ENCODE peak calls at places on chromosome X, in seven cellular contexts. I is Peyer's patch, G is K562, C is heart left ventricle, W is tibial nerve, U is breast epithelium, S is spleen. F is an unnamed sample.

GRCh38 chrX:46575586-46575985 is 2.0 kb downstream of the CHST7 start:
- DNase-seq in I (no peak), G (no peak), C (no peak), W (no peak), U (no peak), S (no peak), F (no peak)

GRCh38 chrX:20693071-20693470 is 426.4 kb upstream of the RPS6KA3 start:
- DNase-seq in I (no peak), G (no peak), C (no peak), W (no peak), U (no peak), S (no peak), F (no peak)

GRCh38 chrX:47481160-47481559 is 1.9 kb downstream of the ZNF41 start:
- DNase-seq in I (no peak), G (no peak), C (no peak), W (no peak), U (no peak), S (no peak), F (no peak)

GRCh38 chrX:106897259-106897658 is 5.9 kb downstream of the RIPPLY1 start:
- DNase-seq in I (no peak), G (no peak), C (no peak), W (no peak), U (no peak), S (no peak), F (no peak)

GRCh38 chrX:109845996-109846395 is 112.9 kb upstream of the ACSL4 start:
- DNase-seq in I (no peak), G (no peak), C (no peak), W (no peak), U (no peak), S (no peak), F (no peak)

GRCh38 chrX:74492720-74493201 is 71.5 kb downstream of the SLC16A2 start:
- DNase-seq in I (no peak), G (no peak), C (no peak), W (no peak), U (no peak), S (no peak), F (no peak)

GRCh38 chrX:71910526-71911022 is at the start of gene NHSL2:
- DNase-seq in I (no peak), G (no peak), C (peak), W (no peak), U (no peak), S (no peak), F (no peak)

GRCh38 chrX:49308604-49309269 is 5.3 kb downstream of the GAGE10 start:
- DNase-seq in I (no peak), G (no peak), C (no peak), W (no peak), U (no peak), S (peak), F (no peak)

GRCh38 chrX:106263817-106264216 is 95.7 kb downstream of the PWWP3B start:
- DNase-seq in I (no peak), G (no peak), C (no peak), W (no peak), U (no peak), S (no peak), F (no peak)

GRCh38 chrX:10014462-10015373 is 47.6 kb downstream of the CLDN34 start:
- DNase-seq in I (peak), G (peak), C (peak), W (peak), U (peak), S (peak), F (peak)
- TF ChIP-seq POLR2A in I (no peak), G (no peak), C (no peak), W (peak), U (no peak), S (no peak), F (peak)

GRCh38 chrX:25941087-25941486 is 197.1 kb upstream of the MAGEB18 start:
- DNase-seq in I (no peak), G (no peak), C (no peak), W (no peak), U (no peak), S (no peak), F (no peak)

DNA sequence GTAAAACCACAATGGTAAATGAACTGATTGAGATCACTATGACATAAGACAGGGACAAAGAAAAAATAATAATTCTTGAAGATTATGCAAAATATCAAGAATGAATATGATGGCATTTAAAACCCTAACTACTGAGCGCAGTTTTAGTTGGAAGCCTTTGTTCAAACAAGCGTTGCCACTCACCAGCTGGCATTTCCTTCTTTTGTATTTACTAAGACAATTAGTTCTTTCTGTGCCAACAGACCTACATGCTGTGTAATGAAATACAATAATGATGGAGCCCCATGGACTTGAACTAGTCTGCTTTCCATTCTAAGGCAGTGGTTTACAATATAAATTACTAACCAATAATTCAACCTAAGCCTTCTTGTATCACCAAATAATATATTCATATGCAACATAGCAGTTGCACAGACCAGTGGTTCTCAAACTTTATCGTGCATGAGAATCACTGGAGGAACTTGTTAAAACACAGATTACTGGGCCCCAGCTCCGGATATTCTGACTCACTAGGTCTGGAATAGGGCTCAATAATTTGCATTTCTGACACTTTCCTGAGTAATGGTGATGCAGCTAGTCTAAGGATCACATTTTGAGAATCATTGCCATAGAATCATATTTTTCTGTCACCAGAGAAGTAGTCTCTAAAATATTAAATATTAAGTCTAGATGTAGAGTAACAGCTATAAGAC is 196.4 kb upstream of the MAGEB18 start:
- DNase-seq in I (no peak), G (no peak), C (no peak), W (no peak), U (no peak), S (no peak), F (no peak)
- H3K4me3 ChIP-seq in I (no peak), G (no peak), C (no peak), W (no peak), U (no peak), S (no peak), F (no peak)

GRCh38 chrX:154352012-154352401 is 22.4 kb downstream of the FLNA start:
- DNase-seq in I (no peak), G (no peak), C (no peak), W (no peak), U (no peak), S (no peak), F (no peak)
- TF ChIP-seq POLR2A in I (no peak), G (no peak), C (no peak), W (no peak), U (no peak), S (no peak), F (no peak)

GRCh38 chrX:129843459-129844306 is at the start of gene ZDHHC9:
- DNase-seq in I (peak), G (peak), C (peak), W (peak), U (peak), S (peak), F (peak)
- H3K4me3 ChIP-seq in I (peak), G (peak), C (peak), W (peak), U (peak), S (peak), F (peak)

GRCh38 chrX:153381684-153382532 is 19.2 kb downstream of the PNMA6E start:
- DNase-seq in I (no peak), G (peak), C (no peak), W (no peak), U (no peak), S (no peak), F (no peak)
- TF ChIP-seq POLR2A in I (no peak), G (no peak), C (no peak), W (no peak), U (no peak), S (no peak), F (no peak)

DNA sequence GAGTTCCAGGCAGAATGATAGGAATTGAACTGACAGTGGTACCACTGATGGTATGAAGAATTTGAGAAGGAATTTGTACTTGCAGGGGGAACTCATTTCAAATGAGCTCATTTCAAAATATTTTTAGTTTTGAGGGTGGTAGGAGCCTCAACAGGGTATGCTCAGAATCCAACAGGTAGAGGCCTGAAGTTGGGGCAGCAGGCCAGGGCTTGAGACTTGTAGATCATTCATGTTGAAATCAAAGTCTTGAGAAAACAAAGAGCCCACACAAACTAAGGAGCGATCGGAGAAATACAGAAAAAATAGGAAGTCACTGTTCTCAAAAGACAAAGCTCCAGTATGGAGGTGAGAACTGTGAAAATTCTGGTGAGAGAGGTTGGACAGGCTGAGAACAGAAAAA is 1.0 kb upstream of the SLC9A6 start:
- DNase-seq in I (no peak), G (no peak), C (no peak), W (no peak), U (no peak), S (no peak), F (no peak)
- H3K4me3 ChIP-seq in I (no peak), G (peak), C (peak), W (no peak), U (peak), S (no peak), F (no peak)

GRCh38 chrX:70133303-70134115 is at the start of gene IGBP1:
- DNase-seq in I (peak), G (peak), C (peak), W (peak), U (peak), S (peak), F (peak)
- TF ChIP-seq POLR2A in I (peak), G (peak), C (no peak), W (no peak), U (no peak), S (no peak), F (no peak)

GRCh38 chrX:151370906-151371305 is 26.1 kb upstream of the VMA21 start:
- DNase-seq in I (no peak), G (peak), C (no peak), W (no peak), U (no peak), S (no peak), F (no peak)
- H3K4me3 ChIP-seq in I (no peak), G (no peak), C (no peak), W (no peak), U (no peak), S (no peak), F (no peak)

DNA sequence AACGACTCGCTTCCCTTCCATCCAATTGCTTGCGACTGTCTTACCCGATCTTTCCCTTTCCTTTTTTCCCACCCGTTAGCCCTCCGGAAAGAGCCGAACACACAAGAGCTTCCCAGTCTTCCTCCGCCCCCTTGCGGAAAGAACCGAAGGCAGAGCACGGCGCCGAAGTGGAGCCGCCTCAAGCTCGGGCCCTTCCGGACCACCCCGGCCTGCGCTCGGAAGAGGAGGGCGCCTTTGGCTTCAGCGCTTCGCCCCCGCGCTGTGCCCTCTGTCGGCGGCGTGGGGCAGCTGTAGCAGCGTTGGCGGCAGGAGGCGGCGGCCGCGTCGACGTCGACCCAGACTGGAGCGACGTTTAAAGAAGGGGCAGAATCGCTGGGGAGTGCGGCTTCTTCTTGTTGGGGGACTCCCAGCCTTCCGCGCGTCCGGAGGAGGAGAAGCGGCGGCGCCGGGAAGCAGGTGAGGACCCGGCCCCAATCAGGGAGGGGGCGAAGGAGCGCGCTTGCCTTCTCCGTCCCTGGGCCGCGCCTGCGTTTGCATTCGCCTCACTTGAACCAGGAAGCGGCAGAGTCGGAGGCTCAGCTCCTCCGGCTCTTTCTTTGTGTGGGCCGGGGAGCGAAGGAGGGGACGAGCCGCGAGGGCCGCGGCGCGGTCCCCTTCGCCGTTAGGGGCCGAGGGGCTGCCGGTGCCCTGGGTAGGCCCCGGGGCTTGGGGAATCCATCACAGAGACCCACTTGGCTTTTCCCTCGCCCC is at the start of gene ZBTB33:
- DNase-seq in I (peak), G (peak), C (peak), W (peak), U (peak), S (peak), F (peak)
- TF ChIP-seq POLR2A in I (peak), G (peak), C (no peak), W (peak), U (peak), S (peak), F (peak)

DNA sequence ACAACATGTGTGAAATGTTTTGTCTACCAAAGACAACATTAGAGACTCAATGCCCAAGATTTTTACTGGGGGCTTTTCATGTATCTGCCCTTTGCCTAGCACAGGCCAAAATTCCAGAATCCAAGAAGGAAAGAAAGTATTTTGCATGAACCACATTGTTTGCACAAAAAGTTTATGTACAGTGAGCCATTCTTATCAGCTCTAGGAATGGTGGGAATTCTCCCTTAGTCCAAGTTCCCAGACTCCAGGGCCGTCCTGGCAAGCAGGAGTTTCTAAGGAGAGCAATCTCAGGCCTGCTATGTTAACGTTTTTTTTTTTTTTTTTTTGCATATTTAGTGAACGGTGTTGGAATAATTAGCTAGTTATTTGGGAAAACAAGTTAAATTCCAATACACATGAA is 21.6 kb downstream of the GPRASP1 start:
- DNase-seq in I (no peak), G (no peak), C (no peak), W (no peak), U (no peak), S (no peak), F (no peak)
- H3K4me3 ChIP-seq in I (no peak), G (no peak), C (no peak), W (no peak), U (no peak), S (no peak), F (no peak)